ENCODE peak calls at places on chromosomes 5 and 9, in eight cellular contexts. One of them, this sample, is unnamed.

GRCh38 chr9:37787059-37787458 is 2.2 kb upstream of the EXOSC3 start:
- DNase-seq in HCT116: no peak
- DNase-seq in astrocyte of the spinal cord: no peak
- DNase-seq in HL-60: no peak
- DNase-seq in body of pancreas: no peak
- DNase-seq in GM12865: no peak
- DNase-seq in left ventricle myocardium inferior: no peak
- DNase-seq in LNCaP clone FGC: no peak
- DNase-seq in this sample: peak; percentile 26

GRCh38 chr5:1244976-1245375 is 19.8 kb downstream of the SLC6A18 start:
- DNase-seq in HL-60: no peak
- DNase-seq in HCT116: no peak
- DNase-seq in body of pancreas: peak; percentile 11
- DNase-seq in GM12865: no peak
- DNase-seq in left ventricle myocardium inferior: no peak
- DNase-seq in LNCaP clone FGC: no peak
- DNase-seq in astrocyte of the spinal cord: no peak
- DNase-seq in this sample: no peak

GRCh38 chr5:135398855-135399837 is at the start of gene MACROH2A1:
- DNase-seq in HL-60: peak; percentile 51
- DNase-seq in astrocyte of the spinal cord: peak; percentile 80
- DNase-seq in left ventricle myocardium inferior: peak; percentile 92
- DNase-seq in LNCaP clone FGC: peak; percentile 27
- DNase-seq in GM12865: peak; percentile 92
- DNase-seq in HCT116: peak; percentile 38
- DNase-seq in body of pancreas: peak; percentile 89
- DNase-seq in this sample: peak; percentile 94

GRCh38 chr5:167378894-167379723 is 912.3 kb upstream of the WWC1 start:
- DNase-seq in body of pancreas: peak; percentile 22
- DNase-seq in astrocyte of the spinal cord: no peak
- DNase-seq in left ventricle myocardium inferior: no peak
- DNase-seq in LNCaP clone FGC: peak; percentile 85
- DNase-seq in HCT116: no peak
- DNase-seq in HL-60: no peak
- DNase-seq in GM12865: no peak
- DNase-seq in this sample: no peak

GRCh38 chr5:142143878-142144277 is 35.3 kb downstream of the NDFIP1 start:
- DNase-seq in GM12865: peak; percentile 40
- DNase-seq in HCT116: peak; percentile 32
- DNase-seq in left ventricle myocardium inferior: no peak
- DNase-seq in body of pancreas: no peak
- DNase-seq in LNCaP clone FGC: no peak
- DNase-seq in astrocyte of the spinal cord: peak; percentile 36
- DNase-seq in HL-60: no peak
- DNase-seq in this sample: peak; percentile 53

GRCh38 chr5:134455466-134455865 is 43.8 kb upstream of the CDKN2AIPNL start:
- DNase-seq in astrocyte of the spinal cord: no peak
- DNase-seq in HCT116: no peak
- DNase-seq in GM12865: no peak
- DNase-seq in body of pancreas: no peak
- DNase-seq in LNCaP clone FGC: no peak
- DNase-seq in left ventricle myocardium inferior: no peak
- DNase-seq in HL-60: no peak
- DNase-seq in this sample: no peak

GRCh38 chr5:84642795-84643194 is 258.1 kb upstream of the EDIL3 start:
- DNase-seq in GM12865: no peak
- DNase-seq in astrocyte of the spinal cord: peak; percentile 65
- DNase-seq in HCT116: no peak
- DNase-seq in left ventricle myocardium inferior: no peak
- DNase-seq in body of pancreas: no peak
- DNase-seq in LNCaP clone FGC: no peak
- DNase-seq in HL-60: no peak
- DNase-seq in this sample: no peak

GRCh38 chr5:63963080-63963735 is 963 bp upstream of the HTR1A start:
- DNase-seq in body of pancreas: peak; percentile 71
- DNase-seq in left ventricle myocardium inferior: no peak
- DNase-seq in astrocyte of the spinal cord: peak; percentile 62
- DNase-seq in GM12865: peak; percentile 75
- DNase-seq in HCT116: peak; percentile 19
- DNase-seq in LNCaP clone FGC: peak; percentile 54
- DNase-seq in HL-60: peak; percentile 5
- DNase-seq in this sample: peak; percentile 65

GRCh38 chr9:94212531-94212930 is 46.6 kb upstream of the ZNF169 start:
- DNase-seq in HCT116: no peak
- DNase-seq in LNCaP clone FGC: no peak
- DNase-seq in HL-60: no peak
- DNase-seq in GM12865: no peak
- DNase-seq in body of pancreas: no peak
- DNase-seq in astrocyte of the spinal cord: no peak
- DNase-seq in left ventricle myocardium inferior: no peak
- DNase-seq in this sample: no peak

GRCh38 chr5:78781611-78782356 is 133.2 kb upstream of the LHFPL2 start:
- DNase-seq in HL-60: no peak
- DNase-seq in astrocyte of the spinal cord: no peak
- DNase-seq in HCT116: no peak
- DNase-seq in GM12865: no peak
- DNase-seq in LNCaP clone FGC: no peak
- DNase-seq in body of pancreas: no peak
- DNase-seq in left ventricle myocardium inferior: no peak
- DNase-seq in this sample: no peak

GRCh38 chr9:23683476-23684095 is 142.5 kb downstream of the ELAVL2 start:
- DNase-seq in HL-60: no peak
- DNase-seq in GM12865: no peak
- DNase-seq in left ventricle myocardium inferior: no peak
- DNase-seq in astrocyte of the spinal cord: peak; percentile 15
- DNase-seq in LNCaP clone FGC: no peak
- DNase-seq in body of pancreas: no peak
- DNase-seq in HCT116: no peak
- DNase-seq in this sample: no peak

GRCh38 chr5:54881286-54882005 is 103.9 kb downstream of the ESM1 start:
- DNase-seq in HCT116: no peak
- DNase-seq in astrocyte of the spinal cord: peak; percentile 63
- DNase-seq in HL-60: no peak
- DNase-seq in body of pancreas: no peak
- DNase-seq in left ventricle myocardium inferior: no peak
- DNase-seq in LNCaP clone FGC: no peak
- DNase-seq in GM12865: no peak
- DNase-seq in this sample: no peak

GRCh38 chr9:61670616-61671015 is 480.8 kb downstream of the SPATA31A7 start:
- DNase-seq in astrocyte of the spinal cord: no peak
- DNase-seq in body of pancreas: no peak
- DNase-seq in HL-60: no peak
- DNase-seq in GM12865: no peak
- DNase-seq in HCT116: no peak
- DNase-seq in left ventricle myocardium inferior: no peak
- DNase-seq in LNCaP clone FGC: no peak
- DNase-seq in this sample: no peak

GRCh38 chr5:181035991-181036815 is 3.9 kb upstream of the BTNL9 start:
- DNase-seq in left ventricle myocardium inferior: no peak
- DNase-seq in HL-60: no peak
- DNase-seq in astrocyte of the spinal cord: no peak
- DNase-seq in GM12865: no peak
- DNase-seq in LNCaP clone FGC: no peak
- DNase-seq in HCT116: no peak
- DNase-seq in body of pancreas: no peak
- DNase-seq in this sample: no peak

GRCh38 chr5:37840036-37840909 is at the start of gene GDNF:
- DNase-seq in GM12865: peak; percentile 28
- DNase-seq in HCT116: no peak
- DNase-seq in body of pancreas: peak; percentile 34
- DNase-seq in astrocyte of the spinal cord: peak; percentile 62
- DNase-seq in HL-60: no peak
- DNase-seq in left ventricle myocardium inferior: peak; percentile 26
- DNase-seq in LNCaP clone FGC: no peak
- DNase-seq in this sample: peak; percentile 34
- TF ChIP-seq CTCF in GM12865: peak; percentile 4
- TF ChIP-seq CTCF in HCT116: no peak
- TF ChIP-seq CTCF in body of pancreas: peak; percentile 17
- TF ChIP-seq CTCF in astrocyte of the spinal cord: peak; percentile 15
- TF ChIP-seq CTCF in HL-60: no peak
- TF ChIP-seq CTCF in left ventricle myocardium inferior: peak; percentile 26
- TF ChIP-seq CTCF in LNCaP clone FGC: no peak
- TF ChIP-seq CTCF in this sample: no peak

DNA sequence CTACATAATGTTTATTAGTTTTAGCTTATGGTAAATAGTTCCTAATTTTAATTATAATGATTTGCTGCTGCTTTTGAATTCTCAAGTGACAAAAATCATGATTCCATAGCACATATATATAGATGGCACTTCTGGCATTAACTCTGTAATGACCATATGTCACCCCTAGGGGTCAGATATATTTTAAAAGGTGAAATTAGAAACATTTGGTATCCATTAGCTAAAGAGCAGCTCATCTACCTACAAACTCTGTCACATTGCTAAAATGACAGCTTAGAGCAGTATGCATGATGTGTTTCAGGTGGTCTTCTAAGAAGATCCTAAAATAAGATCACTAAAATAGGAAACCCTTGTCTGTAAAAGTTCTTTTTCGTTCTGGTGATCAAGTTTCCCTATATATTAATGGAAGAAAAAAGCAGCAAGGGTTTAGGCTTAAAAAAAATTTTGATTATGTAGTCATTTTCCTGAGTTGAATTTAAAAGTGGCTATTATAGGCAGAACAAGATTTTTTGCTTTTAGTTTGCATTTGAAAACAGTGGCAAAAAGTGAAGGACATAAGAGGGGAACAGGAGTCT is 157.7 kb upstream of the POU5F2 start:
- DNase-seq in astrocyte of the spinal cord: no peak
- DNase-seq in left ventricle myocardium inferior: no peak
- DNase-seq in body of pancreas: no peak
- DNase-seq in LNCaP clone FGC: no peak
- DNase-seq in HCT116: no peak
- DNase-seq in GM12865: peak; percentile 18
- DNase-seq in HL-60: no peak
- DNase-seq in this sample: peak; percentile 3
- TF ChIP-seq CTCF in astrocyte of the spinal cord: peak; percentile 30
- TF ChIP-seq CTCF in left ventricle myocardium inferior: peak; percentile 41
- TF ChIP-seq CTCF in body of pancreas: peak; percentile 12
- TF ChIP-seq CTCF in LNCaP clone FGC: peak; percentile 42
- TF ChIP-seq CTCF in HCT116: peak; percentile 42
- TF ChIP-seq CTCF in GM12865: peak; percentile 48
- TF ChIP-seq CTCF in HL-60: peak; percentile 2
- TF ChIP-seq CTCF in this sample: peak; percentile 24

GRCh38 chr5:145236966-145237365 is 598.2 kb downstream of the PRELID2 start:
- DNase-seq in GM12865: no peak
- DNase-seq in left ventricle myocardium inferior: no peak
- DNase-seq in HL-60: no peak
- DNase-seq in HCT116: no peak
- DNase-seq in astrocyte of the spinal cord: no peak
- DNase-seq in body of pancreas: no peak
- DNase-seq in LNCaP clone FGC: no peak
- DNase-seq in this sample: no peak

GRCh38 chr5:145233461-145233860 is 601.7 kb downstream of the PRELID2 start:
- DNase-seq in body of pancreas: no peak
- DNase-seq in HCT116: no peak
- DNase-seq in left ventricle myocardium inferior: no peak
- DNase-seq in astrocyte of the spinal cord: no peak
- DNase-seq in LNCaP clone FGC: no peak
- DNase-seq in GM12865: no peak
- DNase-seq in HL-60: no peak
- DNase-seq in this sample: no peak

GRCh38 chr5:145236127-145236526 is 599.0 kb downstream of the PRELID2 start:
- DNase-seq in left ventricle myocardium inferior: no peak
- DNase-seq in GM12865: no peak
- DNase-seq in LNCaP clone FGC: no peak
- DNase-seq in body of pancreas: no peak
- DNase-seq in HL-60: no peak
- DNase-seq in HCT116: no peak
- DNase-seq in astrocyte of the spinal cord: no peak
- DNase-seq in this sample: no peak

GRCh38 chr5:145243016-145243415 is 592.1 kb downstream of the PRELID2 start:
- DNase-seq in HCT116: no peak
- DNase-seq in body of pancreas: no peak
- DNase-seq in LNCaP clone FGC: no peak
- DNase-seq in left ventricle myocardium inferior: no peak
- DNase-seq in GM12865: no peak
- DNase-seq in astrocyte of the spinal cord: peak; percentile 53
- DNase-seq in HL-60: no peak
- DNase-seq in this sample: no peak

DNA sequence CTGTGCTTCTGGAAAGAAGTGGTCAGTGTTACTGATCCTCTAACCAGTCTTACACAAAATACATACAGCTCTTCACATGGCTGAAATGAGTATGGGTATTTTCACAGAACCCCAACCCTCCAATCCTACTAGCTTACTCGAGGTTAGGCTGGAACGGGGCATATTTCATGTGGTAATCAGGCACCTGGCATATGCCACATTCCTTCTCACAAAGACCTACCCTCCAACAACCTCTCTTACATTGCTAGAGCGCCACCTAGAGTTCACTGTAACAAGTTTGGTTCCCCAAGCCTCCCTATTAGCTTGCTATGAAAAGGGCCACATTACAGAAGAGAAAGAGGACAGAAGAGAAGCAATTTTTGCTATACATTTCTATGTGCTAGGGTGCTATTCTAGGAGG is 597.3 kb downstream of the PRELID2 start:
- DNase-seq in body of pancreas: peak; percentile 82
- DNase-seq in GM12865: peak; percentile 61
- DNase-seq in HCT116: peak; percentile 69
- DNase-seq in LNCaP clone FGC: peak; percentile 22
- DNase-seq in HL-60: peak; percentile 3
- DNase-seq in astrocyte of the spinal cord: peak; percentile 45
- DNase-seq in left ventricle myocardium inferior: no peak
- DNase-seq in this sample: peak; percentile 12
- TF ChIP-seq CTCF in body of pancreas: peak; percentile 86
- TF ChIP-seq CTCF in GM12865: peak; percentile 54
- TF ChIP-seq CTCF in HCT116: peak; percentile 75
- TF ChIP-seq CTCF in LNCaP clone FGC: peak; percentile 72
- TF ChIP-seq CTCF in HL-60: no peak
- TF ChIP-seq CTCF in astrocyte of the spinal cord: peak; percentile 62
- TF ChIP-seq CTCF in left ventricle myocardium inferior: peak; percentile 27
- TF ChIP-seq CTCF in this sample: peak; percentile 32

GRCh38 chr5:123090641-123091257 is 1.7 kb downstream of the PRDM6 start:
- DNase-seq in body of pancreas: no peak
- DNase-seq in LNCaP clone FGC: no peak
- DNase-seq in GM12865: no peak
- DNase-seq in astrocyte of the spinal cord: no peak
- DNase-seq in left ventricle myocardium inferior: no peak
- DNase-seq in HL-60: no peak
- DNase-seq in HCT116: no peak
- DNase-seq in this sample: no peak

GRCh38 chr5:123091258-123091987 is 2.4 kb downstream of the PRDM6 start:
- DNase-seq in body of pancreas: no peak
- DNase-seq in GM12865: no peak
- DNase-seq in HL-60: no peak
- DNase-seq in left ventricle myocardium inferior: no peak
- DNase-seq in HCT116: no peak
- DNase-seq in astrocyte of the spinal cord: peak; percentile 77
- DNase-seq in LNCaP clone FGC: no peak
- DNase-seq in this sample: no peak

GRCh38 chr5:123088031-123088805 is 823 bp upstream of the PRDM6 start:
- DNase-seq in astrocyte of the spinal cord: no peak
- DNase-seq in left ventricle myocardium inferior: no peak
- DNase-seq in LNCaP clone FGC: no peak
- DNase-seq in HL-60: no peak
- DNase-seq in body of pancreas: no peak
- DNase-seq in HCT116: no peak
- DNase-seq in GM12865: no peak
- DNase-seq in this sample: no peak

GRCh38 chr5:123089971-123090640 is 1.1 kb downstream of the PRDM6 start:
- DNase-seq in HCT116: no peak
- DNase-seq in GM12865: peak; percentile 36
- DNase-seq in body of pancreas: no peak
- DNase-seq in HL-60: no peak
- DNase-seq in astrocyte of the spinal cord: no peak
- DNase-seq in left ventricle myocardium inferior: peak; percentile 20
- DNase-seq in LNCaP clone FGC: no peak
- DNase-seq in this sample: peak; percentile 53

GRCh38 chr5:123089572-123089970 is 530 bp downstream of the PRDM6 start:
- DNase-seq in GM12865: no peak
- DNase-seq in HCT116: no peak
- DNase-seq in astrocyte of the spinal cord: peak; percentile 33
- DNase-seq in body of pancreas: no peak
- DNase-seq in HL-60: no peak
- DNase-seq in LNCaP clone FGC: no peak
- DNase-seq in left ventricle myocardium inferior: peak; percentile 21
- DNase-seq in this sample: no peak
- TF ChIP-seq CTCF in GM12865: no peak
- TF ChIP-seq CTCF in HCT116: no peak
- TF ChIP-seq CTCF in astrocyte of the spinal cord: no peak
- TF ChIP-seq CTCF in body of pancreas: no peak
- TF ChIP-seq CTCF in HL-60: no peak
- TF ChIP-seq CTCF in LNCaP clone FGC: peak; percentile 50
- TF ChIP-seq CTCF in left ventricle myocardium inferior: no peak
- TF ChIP-seq CTCF in this sample: no peak

This sample was measured in GM13976.